ENCODE peak calls at places on chromosomes 1 and 21, in six cellular contexts. A is kidney epithelial cell, P is hepatocyte, L is fibroblast of mammary gland, I is pancreas, D is neural crest cell. B is an unnamed sample.

GRCh38 chr1:184156521-184157395 is 105.2 kb downstream of the TSEN15 start:
- DNase-seq in D (no peak), A (no peak), P (no peak), I (no peak), L (no peak), B (no peak)

GRCh38 chr1:34976384-34977209 is 8.6 kb downstream of the TMEM35B start:
- DNase-seq in P (no peak), I (peak; percentile 51), D (no peak), L (no peak), A (no peak), B (no peak)

GRCh38 chr1:37692834-37693175 is 489 bp downstream of the CDCA8 start:
- DNase-seq in P (no peak), A (no peak), L (no peak), D (no peak), I (no peak), B (no peak)

GRCh38 chr1:24594328-24594598 is 38.4 kb downstream of the NCMAP start:
- DNase-seq in A (no peak), D (no peak), L (no peak), P (no peak), I (no peak), B (no peak)

GRCh38 chr1:44012941-44013609 is 18.2 kb downstream of the SLC6A9 start:
- DNase-seq in D (no peak), I (no peak), A (no peak), P (no peak), L (no peak), B (no peak)

GRCh38 chr1:219405531-219406331 is 207.2 kb downstream of the ZC3H11B start:
- DNase-seq in I (no peak), P (no peak), L (no peak), D (no peak), A (no peak), B (no peak)

GRCh38 chr1:167563579-167564246 is 10.2 kb upstream of the CREG1 start:
- DNase-seq in D (no peak), L (no peak), A (no peak), I (no peak), P (peak; percentile 23), B (no peak)

GRCh38 chr1:58971629-58972140 is 187.8 kb upstream of the JUN start:
- DNase-seq in L (peak; percentile 53), A (no peak), I (no peak), P (peak; percentile 86), D (no peak), B (no peak)

GRCh38 chr1:246573481-246573880 is 7.2 kb downstream of the CNST start:
- DNase-seq in I (no peak), A (no peak), P (no peak), D (no peak), L (no peak), B (no peak)

GRCh38 chr1:244074559-244075171 is 23.6 kb downstream of the ZBTB18 start:
- DNase-seq in D (no peak), P (no peak), L (no peak), A (no peak), I (no peak), B (no peak)

GRCh38 chr1:193614817-193615216 is 428.4 kb upstream of the B3GALT2 start:
- DNase-seq in I (no peak), L (peak; percentile 8), D (no peak), P (no peak), A (peak; percentile 77), B (peak; percentile 78)

GRCh38 chr21:16534408-16535099 is 804.8 kb downstream of the USP25 start:
- DNase-seq in L (peak; percentile 87), A (no peak), D (no peak), I (peak; percentile 46), P (peak; percentile 14), B (peak; percentile 58)

GRCh38 chr1:2279210-2279639 is 51.1 kb downstream of the SKI start:
- DNase-seq in L (peak; percentile 82), A (peak; percentile 59), D (peak; percentile 65), P (peak; percentile 93), I (peak; percentile 40), B (peak; percentile 41)

GRCh38 chr1:31955917-31956736 is 18.0 kb upstream of the PTP4A2 start:
- DNase-seq in P (peak; percentile 96), I (no peak), D (no peak), L (peak; percentile 99), A (peak; percentile 98), B (peak; percentile 99)

GRCh38 chr1:22508329-22508728 is 55.0 kb upstream of the EPHA8 start:
- DNase-seq in L (no peak), P (no peak), D (no peak), I (no peak), A (no peak), B (no peak)

GRCh38 chr21:40548134-40548533 is 298.8 kb downstream of the DSCAM start:
- DNase-seq in D (no peak), L (no peak), P (no peak), A (no peak), I (no peak), B (no peak)

GRCh38 chr1:30888391-30888790 is 20.2 kb downstream of the SDC3 start:
- DNase-seq in D (no peak), A (peak; percentile 37), P (peak; percentile 82), I (no peak), L (peak; percentile 73), B (peak; percentile 88)

GRCh38 chr1:184701821-184702220 is 52.8 kb downstream of the EDEM3 start:
- DNase-seq in D (no peak), L (no peak), I (no peak), A (no peak), P (no peak), B (no peak)

GRCh38 chr1:38084700-38085099 is 38.1 kb upstream of the POU3F1 start:
- DNase-seq in D (no peak), P (no peak), I (peak; percentile 96), A (no peak), L (no peak), B (no peak)

GRCh38 chr1:67405473-67406245 is 24.5 kb downstream of the SERBP1 start:
- DNase-seq in P (no peak), L (no peak), D (no peak), I (no peak), A (no peak), B (no peak)

GRCh38 chr1:32962248-32962896 is 2.2 kb downstream of the RNF19B start:
- DNase-seq in P (no peak), L (no peak), D (no peak), A (no peak), I (no peak), B (no peak)

GRCh38 chr1:241096982-241097381 is 260.0 kb downstream of the RGS7 start:
- DNase-seq in I (no peak), P (no peak), A (no peak), D (no peak), L (no peak), B (no peak)

GRCh38 chr1:59669752-59670312 is 144.9 kb upstream of the HOOK1 start:
- DNase-seq in I (no peak), P (peak; percentile 49), D (peak; percentile 36), L (peak; percentile 74), A (no peak), B (peak; percentile 71)

GRCh38 chr1:221715321-221716169 is 26.3 kb downstream of the DUSP10 start:
- DNase-seq in P (peak; percentile 47), I (no peak), D (peak; percentile 4), L (peak; percentile 59), A (no peak), B (peak; percentile 53)

GRCh38 chr21:41823166-41823565 is 56.0 kb downstream of the PRDM15 start:
- DNase-seq in I (no peak), D (no peak), A (no peak), L (no peak), P (no peak), B (no peak)

GRCh38 chr1:243850368-243851128 is 505 bp upstream of the AKT3 start:
- DNase-seq in A (no peak), I (peak; percentile 85), L (peak; percentile 80), P (peak; percentile 80), D (peak; percentile 74), B (peak; percentile 79)

GRCh38 chr1:15850450-15851079 is 3.1 kb downstream of the SPEN start:
- DNase-seq in I (no peak), A (no peak), P (peak; percentile 23), L (no peak), D (no peak), B (no peak)

GRCh38 chr1:145901312-145902021 is 8.4 kb downstream of the ITGA10 start:
- DNase-seq in P (no peak), I (no peak), A (no peak), L (no peak), D (no peak), B (no peak)
- TF ChIP-seq CTCF in P (no peak), I (no peak), A (no peak), L (peak; percentile 17), D (no peak), B (no peak)

DNA sequence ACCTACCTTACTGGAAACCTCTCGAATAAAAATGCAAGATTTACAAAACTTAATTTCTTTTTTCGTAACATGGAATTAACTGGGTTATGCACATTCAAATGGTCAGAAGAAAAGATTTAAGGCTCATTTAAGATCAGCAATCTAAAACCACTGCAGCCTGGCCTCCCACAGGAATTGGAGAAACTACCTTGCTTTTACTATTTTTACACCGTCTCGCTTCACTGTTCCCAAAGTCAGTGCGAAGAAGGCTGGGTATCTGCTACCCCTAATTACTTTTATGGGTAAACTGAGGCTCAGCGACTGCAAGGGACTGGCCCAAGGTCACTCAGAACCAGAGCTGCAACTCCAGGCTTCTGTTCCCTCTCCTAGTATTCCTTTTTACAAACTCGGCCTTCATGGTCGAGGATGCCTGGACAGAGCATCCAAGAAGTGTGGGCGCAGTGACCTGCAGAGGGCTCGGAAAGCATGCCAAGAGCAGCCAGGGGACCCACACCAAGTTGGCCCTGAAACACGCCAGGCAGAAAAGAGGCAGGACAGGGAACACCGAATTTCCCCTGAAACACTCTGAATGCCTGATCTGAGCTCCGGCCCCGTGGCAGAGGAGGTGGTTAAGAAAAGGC is 931 bp downstream of the PAXBP1 start:
- DNase-seq in D (no peak), A (no peak), I (no peak), P (peak; percentile 41), L (peak; percentile 21), B (peak; percentile 9)
- TF ChIP-seq CTCF in D (no peak), A (no peak), I (no peak), P (no peak), L (no peak), B (no peak)

GRCh38 chr1:77682442-77683141 is at the start of gene ZZZ3:
- DNase-seq in D (peak; percentile 88), A (peak; percentile 75), P (peak; percentile 95), L (peak; percentile 94), I (peak; percentile 94), B (peak; percentile 93)
- TF ChIP-seq CTCF in D (no peak), A (peak; percentile 11), P (no peak), L (no peak), I (no peak), B (no peak)

GRCh38 chr1:36414384-36414783 is 16.7 kb upstream of the LSM10 start:
- DNase-seq in P (no peak), I (no peak), A (no peak), L (no peak), D (no peak), B (no peak)
- TF ChIP-seq CTCF in P (no peak), I (no peak), A (no peak), L (no peak), D (no peak), B (no peak)

DNA sequence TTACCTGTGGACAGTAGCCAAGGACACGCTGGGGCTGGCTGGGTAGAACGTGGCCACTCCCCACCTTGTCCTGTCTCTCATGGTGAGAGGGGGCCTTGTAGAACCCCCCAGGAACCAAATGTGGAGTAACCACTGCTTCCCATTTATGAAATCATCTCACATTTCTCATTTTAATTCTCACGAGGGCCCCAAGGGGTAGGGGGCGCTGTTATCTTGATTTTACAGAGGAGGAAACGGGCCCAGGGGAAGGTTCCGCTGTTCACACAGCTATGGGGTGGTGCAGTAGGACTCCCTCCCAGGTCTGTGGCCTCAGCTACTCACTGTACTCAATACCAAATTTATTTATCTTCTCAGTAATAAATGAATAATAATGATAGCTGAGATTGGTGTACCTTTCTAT is 5.5 kb downstream of the SMPDL3B start:
- DNase-seq in P (no peak), A (no peak), I (no peak), D (peak; percentile 36), L (peak; percentile 24), B (no peak)
- TF ChIP-seq CTCF in P (no peak), A (peak; percentile 16), I (no peak), D (peak; percentile 33), L (peak; percentile 33), B (peak; percentile 70)